ENCODE peak calls at places on chromosomes 6 and 20, in eight cellular contexts. B, U, M, P, G, T, K and N are unnamed samples.

GRCh38 chr6:132209351-132209750 is 191.9 kb downstream of the MOXD1 start:
- DNase-seq in G (no peak), B (no peak), T (peak), M (no peak), P (no peak), U (no peak), K (no peak), N (no peak)

GRCh38 chr20:17676378-17676759 is 5.7 kb downstream of the RRBP1 start:
- DNase-seq in B (no peak), M (no peak), K (no peak), G (no peak), P (no peak), T (no peak), U (no peak), N (no peak)

GRCh38 chr6:81996414-81996813 is 243.9 kb upstream of the TENT5A start:
- DNase-seq in P (no peak), U (no peak), K (no peak), B (no peak), G (no peak), T (no peak), M (no peak), N (no peak)

GRCh38 chr6:2140438-2141128 is 104.8 kb downstream of the GMDS start:
- DNase-seq in K (no peak), M (no peak), B (no peak), U (no peak), P (no peak), G (no peak), T (no peak), N (no peak)

GRCh38 chr20:3202965-3203314 is 1.5 kb downstream of the DDRGK1 start:
- DNase-seq in U (no peak), T (no peak), P (no peak), K (no peak), G (no peak), M (no peak), B (no peak), N (no peak)

GRCh38 chr6:116476021-116476678 is 15.0 kb downstream of the CALHM6 start:
- DNase-seq in U (no peak), B (no peak), G (no peak), M (peak), K (no peak), P (no peak), T (no peak), N (no peak)

GRCh38 chr20:47789081-47789998 is 4.1 kb upstream of the SULF2 start:
- DNase-seq in U (no peak), P (no peak), G (no peak), K (no peak), B (no peak), M (no peak), T (peak), N (no peak)

GRCh38 chr6:158376650-158377081 is 64.4 kb downstream of the TULP4 start:
- DNase-seq in U (no peak), M (no peak), T (no peak), B (no peak), K (no peak), P (peak), G (no peak), N (peak)

GRCh38 chr6:123945386-123945785 is 141.7 kb downstream of the NKAIN2 start:
- DNase-seq in P (no peak), G (no peak), T (no peak), M (no peak), U (no peak), B (no peak), K (no peak), N (no peak)

GRCh38 chr20:44080646-44081267 is 106.2 kb downstream of the JPH2 start:
- DNase-seq in M (peak), G (no peak), P (peak), U (peak), B (peak), T (peak), K (peak), N (no peak)

GRCh38 chr6:18451756-18452155 is 64.6 kb downstream of the RNF144B start:
- DNase-seq in G (no peak), M (no peak), T (no peak), B (no peak), U (no peak), P (no peak), K (no peak), N (no peak)
- H3K27ac ChIP-seq in G (no peak), M (no peak), T (no peak), B (no peak), U (no peak), P (peak), K (no peak), N (no peak)

GRCh38 chr20:62817975-62818591 is 1.2 kb downstream of the COL9A3 start:
- DNase-seq in M (no peak), U (no peak), G (no peak), T (no peak), P (no peak), B (no peak), K (no peak), N (no peak)

GRCh38 chr20:62815066-62815991 is 1.5 kb upstream of the COL9A3 start:
- DNase-seq in K (peak), B (no peak), P (no peak), T (peak), M (no peak), G (no peak), U (no peak), N (no peak)

GRCh38 chr20:62816031-62816878 is 595 bp upstream of the COL9A3 start:
- DNase-seq in M (no peak), P (no peak), B (no peak), K (no peak), G (no peak), T (no peak), U (no peak), N (no peak)

GRCh38 chr20:62818592-62819493 is 2.0 kb downstream of the COL9A3 start:
- DNase-seq in P (peak), M (peak), U (peak), T (peak), K (peak), G (peak), B (no peak), N (peak)

DNA sequence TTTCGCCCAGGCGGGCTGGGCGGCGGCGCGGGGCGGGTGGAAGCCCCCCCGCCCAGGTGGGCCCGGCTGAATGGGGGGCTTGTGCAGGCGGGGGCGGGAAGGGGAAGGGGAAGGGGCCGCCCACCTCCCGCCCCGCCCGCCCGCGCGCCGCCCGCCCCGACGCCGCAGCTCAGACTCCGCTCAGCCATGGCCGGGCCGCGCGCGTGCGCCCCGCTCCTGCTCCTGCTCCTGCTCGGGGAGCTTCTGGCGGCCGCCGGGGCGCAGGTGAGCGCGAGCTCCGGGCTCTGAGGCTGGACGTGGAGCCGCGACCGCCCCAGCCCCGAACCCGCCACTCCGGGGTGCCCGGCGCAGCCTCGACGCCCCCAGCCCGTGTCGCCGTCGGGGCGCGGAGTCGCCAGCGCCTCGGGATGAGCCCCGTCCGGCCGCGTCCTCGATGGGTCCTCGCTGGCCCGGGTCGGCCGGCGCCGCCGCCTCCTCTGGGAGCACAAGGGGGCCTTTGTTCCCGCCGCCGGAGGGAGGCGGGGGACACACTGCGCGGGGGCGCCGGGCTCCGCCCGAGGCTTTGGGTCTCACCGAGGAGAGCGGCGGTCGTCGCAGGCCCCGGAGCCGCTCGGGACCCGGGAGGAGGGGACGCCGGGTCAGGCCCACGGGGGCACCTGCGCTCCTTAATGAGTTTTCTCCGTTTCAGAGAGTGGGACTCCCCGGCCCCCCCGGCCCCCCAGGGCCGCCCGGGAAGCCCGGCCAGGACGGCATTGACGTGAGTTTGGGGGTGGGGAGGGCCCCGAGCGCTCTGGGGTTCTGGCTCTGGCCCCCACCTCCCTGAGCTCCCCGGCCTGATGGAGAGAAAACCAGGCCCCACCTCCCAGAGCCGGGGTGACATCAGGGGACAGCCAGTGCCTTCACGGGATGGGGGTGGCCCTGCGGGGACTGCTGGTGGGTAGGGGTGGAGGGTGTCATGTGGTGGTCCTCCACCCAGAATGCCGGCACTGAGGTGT is at the start of gene COL9A3:
- DNase-seq in B (no peak), P (no peak), K (no peak), U (no peak), T (no peak), G (no peak), M (no peak), N (no peak)
- H3K27ac ChIP-seq in B (no peak), P (no peak), K (peak), U (no peak), T (no peak), G (no peak), M (peak), N (peak)

GRCh38 chr6:18185624-18186023 is 30.4 kb downstream of the KDM1B start:
- DNase-seq in B (no peak), M (no peak), G (no peak), T (no peak), P (no peak), K (no peak), U (no peak), N (no peak)

GRCh38 chr6:18183736-18184135 is 28.5 kb downstream of the KDM1B start:
- DNase-seq in G (no peak), U (no peak), K (no peak), T (no peak), M (no peak), P (no peak), B (no peak), N (no peak)

GRCh38 chr6:18186033-18186432 is 30.8 kb downstream of the KDM1B start:
- DNase-seq in B (no peak), U (no peak), K (no peak), M (peak), G (no peak), P (no peak), T (peak), N (no peak)

GRCh38 chr6:18192026-18192425 is 36.8 kb downstream of the KDM1B start:
- DNase-seq in K (no peak), B (no peak), G (no peak), M (no peak), U (no peak), P (no peak), T (no peak), N (no peak)

GRCh38 chr6:18187701-18188100 is 32.5 kb downstream of the KDM1B start:
- DNase-seq in U (no peak), G (no peak), P (no peak), M (no peak), T (no peak), B (no peak), K (no peak), N (no peak)
- H3K27ac ChIP-seq in U (no peak), G (no peak), P (no peak), M (no peak), T (no peak), B (no peak), K (no peak), N (no peak)

GRCh38 chr6:33073431-33073871 is at the start of gene HLA-DPA1:
- DNase-seq in M (peak), G (no peak), T (no peak), U (peak), P (no peak), B (peak), K (no peak), N (peak)

GRCh38 chr6:33075568-33076405 is at the start of gene HLA-DPB1:
- DNase-seq in M (no peak), U (peak), B (no peak), G (no peak), P (no peak), K (no peak), T (no peak), N (no peak)

GRCh38 chr6:33072508-33073100 is 845 bp downstream of the HLA-DPA1 start:
- DNase-seq in B (no peak), T (no peak), U (no peak), G (no peak), M (no peak), P (no peak), K (no peak), N (no peak)

GRCh38 chr6:33076406-33076934 is 680 bp downstream of the HLA-DPB1 start:
- DNase-seq in U (no peak), G (no peak), P (no peak), K (no peak), T (no peak), M (no peak), B (no peak), N (no peak)

GRCh38 chr6:33075208-33075567 is 602 bp upstream of the HLA-DPB1 start:
- DNase-seq in T (no peak), P (no peak), M (no peak), B (no peak), K (no peak), G (no peak), U (no peak), N (no peak)
- H3K27ac ChIP-seq in T (no peak), P (no peak), M (peak), B (peak), K (peak), G (no peak), U (no peak), N (no peak)

GRCh38 chr6:75528423-75528822 is 34.8 kb upstream of the FILIP1 start:
- DNase-seq in M (no peak), K (no peak), U (no peak), T (no peak), G (no peak), P (no peak), B (no peak), N (no peak)
- H3K27ac ChIP-seq in M (no peak), K (no peak), U (no peak), T (no peak), G (no peak), P (no peak), B (no peak), N (no peak)

DNA sequence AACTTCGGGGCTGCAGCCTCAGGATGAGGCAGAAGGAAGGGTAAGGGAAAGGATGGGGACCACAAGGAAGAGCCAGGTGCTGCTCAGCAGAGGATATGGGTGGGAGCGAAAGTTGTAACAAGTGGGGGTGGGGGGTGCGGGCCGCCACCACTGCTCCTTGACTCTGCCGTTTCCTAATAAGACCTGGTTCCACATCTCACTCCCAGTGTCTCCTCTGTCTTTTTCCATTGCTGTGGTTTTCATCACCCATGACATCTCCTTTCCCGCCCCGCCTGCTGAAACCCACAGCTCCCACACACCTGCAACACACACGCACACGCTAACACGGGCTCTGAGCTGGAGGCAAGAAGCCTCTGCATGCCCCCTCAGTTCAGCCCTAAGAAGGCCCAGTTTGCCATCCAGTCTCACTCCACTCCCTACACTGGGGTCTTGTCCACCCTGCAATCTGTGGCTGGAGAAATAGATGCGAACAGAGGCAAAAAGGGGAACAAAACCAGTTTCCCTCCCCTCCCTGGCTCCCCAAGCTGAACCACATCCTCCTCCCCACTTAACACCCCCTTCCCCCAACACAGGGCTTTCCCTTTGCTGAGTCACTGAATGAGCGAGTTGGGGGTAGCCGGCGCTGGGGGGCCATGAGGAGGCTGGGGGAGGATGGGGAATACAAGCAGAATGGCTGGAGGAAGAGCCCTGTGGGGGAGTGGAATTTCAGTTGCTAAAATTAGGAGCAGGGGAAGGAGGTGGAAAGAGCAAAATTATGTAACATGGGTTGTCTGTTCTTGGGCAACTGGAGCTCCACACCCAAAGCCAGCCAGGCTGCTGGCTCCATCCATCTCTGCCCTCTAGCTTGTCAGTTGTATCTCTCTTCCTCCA is 11.5 kb downstream of the NFKBIL1 start:
- DNase-seq in U (no peak), B (peak), G (no peak), K (no peak), P (peak), T (no peak), M (peak), N (no peak)
- H3K27ac ChIP-seq in U (peak), B (no peak), G (no peak), K (no peak), P (peak), T (peak), M (peak), N (peak)

GRCh38 chr6:39819226-39819625 is 27.1 kb downstream of the DAAM2 start:
- DNase-seq in K (no peak), P (no peak), B (no peak), M (no peak), G (no peak), U (no peak), T (no peak), N (no peak)

GRCh38 chr6:39816744-39817143 is 24.6 kb downstream of the DAAM2 start:
- DNase-seq in T (no peak), U (no peak), G (no peak), K (no peak), M (no peak), P (no peak), B (no peak), N (no peak)

GRCh38 chr6:39820553-39820952 is 28.4 kb downstream of the DAAM2 start:
- DNase-seq in M (no peak), G (no peak), U (no peak), T (no peak), B (no peak), K (no peak), P (no peak), N (no peak)

GRCh38 chr6:39819676-39820075 is 27.5 kb downstream of the DAAM2 start:
- DNase-seq in G (no peak), M (no peak), T (no peak), U (no peak), K (no peak), P (no peak), B (no peak), N (no peak)

DNA sequence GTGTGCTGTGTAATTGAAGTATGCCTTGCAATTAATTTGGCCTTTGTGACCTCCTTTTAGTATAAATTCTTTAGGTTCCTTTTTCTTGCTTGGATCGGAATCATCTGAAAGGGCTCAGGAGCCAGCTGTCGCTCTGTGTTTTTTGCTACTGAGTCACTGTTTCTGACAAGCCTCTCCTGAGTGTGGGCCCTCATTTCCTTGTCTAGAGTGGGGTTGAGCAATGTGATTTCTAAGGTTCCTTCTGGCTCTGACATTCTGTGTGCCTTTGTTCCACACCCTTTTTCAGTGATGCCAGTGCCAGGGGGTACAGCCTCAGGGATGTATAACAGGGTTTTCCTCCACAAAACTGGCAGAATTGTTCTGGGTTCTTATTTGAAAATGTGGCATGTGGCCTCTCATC is 26.5 kb downstream of the DAAM2 start:
- DNase-seq in U (no peak), T (no peak), M (no peak), B (no peak), P (no peak), G (no peak), K (no peak), N (no peak)
- H3K27ac ChIP-seq in U (no peak), T (no peak), M (peak), B (no peak), P (peak), G (peak), K (peak), N (peak)

GRCh38 chr6:89140347-89141159 is 5.3 kb upstream of the PM20D2 start:
- DNase-seq in M (no peak), G (no peak), T (no peak), P (no peak), K (no peak), B (no peak), U (no peak), N (no peak)
- H3K27ac ChIP-seq in M (peak), G (no peak), T (peak), P (peak), K (no peak), B (peak), U (no peak), N (no peak)

GRCh38 chr6:63807056-63807455 is 171.5 kb downstream of the PHF3 start:
- DNase-seq in B (no peak), M (no peak), P (no peak), G (no peak), K (no peak), T (no peak), U (no peak), N (no peak)

GRCh38 chr6:63804381-63804956 is 168.9 kb downstream of the PHF3 start:
- DNase-seq in M (no peak), K (no peak), G (no peak), B (no peak), P (no peak), U (no peak), T (no peak), N (no peak)

GRCh38 chr6:63806573-63806913 is 170.9 kb downstream of the PHF3 start:
- DNase-seq in T (no peak), M (no peak), K (no peak), P (no peak), G (no peak), B (no peak), U (no peak), N (no peak)

GRCh38 chr6:63805808-63806572 is 170.4 kb downstream of the PHF3 start:
- DNase-seq in U (no peak), G (no peak), T (peak), M (no peak), P (no peak), K (no peak), B (no peak), N (no peak)

DNA sequence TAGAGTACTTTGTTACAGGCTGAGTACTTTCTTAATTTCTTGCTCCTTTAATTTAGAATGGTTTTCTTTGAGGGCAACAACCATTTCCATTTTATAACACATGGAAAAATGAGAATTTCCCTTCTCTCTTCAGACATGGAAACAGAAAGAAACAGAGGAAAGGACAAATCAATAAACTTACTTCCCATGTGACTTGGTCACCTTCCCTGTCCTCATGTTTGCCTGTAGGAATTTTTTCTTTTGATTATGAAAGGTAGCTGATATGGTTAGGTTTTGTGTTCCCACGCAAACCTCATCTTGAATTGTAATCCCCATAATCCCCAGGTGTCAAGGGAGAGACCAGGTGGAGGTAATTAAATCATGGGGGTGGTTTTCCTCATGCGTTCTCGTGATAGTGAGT is 169.7 kb downstream of the PHF3 start:
- DNase-seq in P (no peak), U (no peak), G (no peak), B (no peak), M (no peak), K (no peak), T (no peak), N (no peak)
- H3K27ac ChIP-seq in P (peak), U (no peak), G (no peak), B (peak), M (peak), K (no peak), T (peak), N (no peak)